ENCODE peak calls at places on chromosome 11, in six cellular contexts. H is effector memory CD8-positive, alpha-beta T cell; M is anterior cingulate cortex; L is activated naive CD8-positive, alpha-beta T cell treated with anti-CD3 and anti-CD28 coated beads, Interleukin-2, amount 50 U/mL, for 24 hours; Q is HuH-7; F is T-cell. S is an unnamed sample.

GRCh38 chr11:72786305-72787261 is 7.3 kb downstream of the STARD10 start:
- DNase-seq in H (no peak), M (no peak), L (no peak), Q (peak), F (no peak), S (peak)

GRCh38 chr11:88404363-88404762 is 66.8 kb upstream of the CTSC start:
- DNase-seq in H (no peak), M (no peak), L (no peak), Q (no peak), F (no peak), S (no peak)

GRCh38 chr11:108973402-108974119 is 308.7 kb downstream of the DDX10 start:
- DNase-seq in H (no peak), M (no peak), L (no peak), Q (no peak), F (no peak), S (peak)

GRCh38 chr11:9002920-9003572 is 755 bp downstream of the NRIP3 start:
- DNase-seq in H (no peak), M (no peak), L (peak), Q (no peak), F (no peak), S (no peak)

GRCh38 chr11:76788661-76789442 is 5.7 kb downstream of the TSKU start:
- DNase-seq in H (no peak), M (peak), L (no peak), Q (no peak), F (no peak), S (peak)

GRCh38 chr11:36281850-36282249 is 7.4 kb downstream of the COMMD9 start:
- DNase-seq in H (no peak), M (no peak), L (no peak), Q (no peak), F (no peak), S (no peak)

GRCh38 chr11:86360775-86361395 is 13.8 kb upstream of the CCDC81 start:
- DNase-seq in H (no peak), M (no peak), L (no peak), Q (peak), F (no peak), S (peak)

GRCh38 chr11:108584973-108585372 is 8.6 kb downstream of the EXPH5 start:
- DNase-seq in H (no peak), M (no peak), L (no peak), Q (no peak), F (no peak), S (no peak)

GRCh38 chr11:123438191-123438627 is 8.1 kb downstream of the GRAMD1B start:
- DNase-seq in H (no peak), M (no peak), L (no peak), Q (no peak), F (no peak), S (no peak)

GRCh38 chr11:113241190-113242051 is 73.0 kb upstream of the TTC12 start:
- DNase-seq in H (no peak), M (no peak), L (no peak), Q (no peak), F (no peak), S (no peak)

GRCh38 chr11:107770546-107770945 is 58.7 kb upstream of the SLN start:
- DNase-seq in H (no peak), M (no peak), L (no peak), Q (no peak), F (no peak), S (no peak)

GRCh38 chr11:95066721-95067041 is at the start of gene SRSF8:
- DNase-seq in H (no peak), M (no peak), L (no peak), Q (no peak), F (no peak), S (no peak)

GRCh38 chr11:120210651-120211521 is at the start of gene OAF:
- DNase-seq in H (peak), M (peak), L (peak), Q (peak), F (peak), S (peak)

GRCh38 chr11:2137202-2138071 is 1.8 kb downstream of the IGF2 start:
- DNase-seq in H (no peak), M (no peak), L (no peak), Q (peak), F (no peak), S (peak)

GRCh38 chr11:78646564-78647185 is 72.0 kb upstream of the NARS2 start:
- DNase-seq in H (peak), M (no peak), L (peak), Q (peak), F (peak), S (peak)

GRCh38 chr11:132134322-132134721 is 763.9 kb downstream of the NTM start:
- DNase-seq in H (no peak), M (no peak), L (no peak), Q (no peak), F (no peak), S (peak)

GRCh38 chr11:18567081-18567480 is 21.5 kb downstream of the UEVLD start:
- DNase-seq in H (no peak), M (no peak), L (no peak), Q (no peak), F (no peak), S (no peak)

GRCh38 chr11:117818036-117818858 is 6.3 kb downstream of the FXYD2 start:
- DNase-seq in H (no peak), M (no peak), L (peak), Q (no peak), F (no peak), S (peak)

GRCh38 chr11:116960916-116961315 is 123.5 kb upstream of the APOA1 start:
- DNase-seq in H (no peak), M (no peak), L (no peak), Q (no peak), F (no peak), S (peak)

GRCh38 chr11:98679673-98680072 is 341.1 kb upstream of the CNTN5 start:
- DNase-seq in H (no peak), M (no peak), L (no peak), Q (no peak), F (no peak), S (no peak)

GRCh38 chr11:32034149-32034548 is 56.7 kb upstream of the RCN1 start:
- DNase-seq in H (no peak), M (no peak), L (no peak), Q (no peak), F (no peak), S (no peak)